ENCODE peak calls at places on chromosomes 3 and 15, in nine cellular contexts. G, P, I, C, X, E, K, Q and M are unnamed samples.

GRCh38 chr15:29058903-29059539 is 173.2 kb downstream of the APBA2 start:
- DNase-seq in G (no peak), P (peak), I (no peak), C (no peak), X (no peak), E (no peak), K (no peak), Q (no peak), M (no peak)

GRCh38 chr15:78210349-78210717 is 24.0 kb downstream of the ACSBG1 start:
- DNase-seq in G (no peak), P (no peak), I (peak), C (no peak), X (no peak), E (no peak), K (no peak), Q (no peak), M (no peak)

GRCh38 chr3:154188846-154189245 is 67.7 kb downstream of the ARHGEF26 start:
- DNase-seq in G (no peak), P (no peak), I (no peak), C (no peak), X (no peak), E (no peak), K (no peak), Q (no peak), M (no peak)

GRCh38 chr3:102141096-102141912 is 292.0 kb downstream of the NFKBIZ start:
- DNase-seq in G (no peak), P (no peak), I (no peak), C (no peak), X (no peak), E (no peak), K (no peak), Q (no peak), M (no peak)

GRCh38 chr3:68271145-68271544 is 616.7 kb upstream of the SUCLG2 start:
- DNase-seq in G (no peak), P (no peak), I (no peak), C (no peak), X (no peak), E (no peak), K (no peak), Q (no peak), M (no peak)

GRCh38 chr15:91941871-91942270 is 88.4 kb downstream of the SLCO3A1 start:
- DNase-seq in G (no peak), P (no peak), I (no peak), C (no peak), X (no peak), E (no peak), K (no peak), Q (peak), M (no peak)

GRCh38 chr3:81218023-81218422 is 543.4 kb downstream of the GBE1 start:
- DNase-seq in G (no peak), P (no peak), I (no peak), C (no peak), X (no peak), E (no peak), K (no peak), Q (no peak), M (no peak)

GRCh38 chr15:89335289-89336041 is 841 bp upstream of the POLG start:
- DNase-seq in G (peak), P (no peak), I (peak), C (no peak), X (no peak), E (no peak), K (no peak), Q (peak), M (no peak)

GRCh38 chr3:110933786-110934415 is 137.7 kb upstream of the NECTIN3 start:
- DNase-seq in G (no peak), P (no peak), I (no peak), C (no peak), X (no peak), E (no peak), K (no peak), Q (no peak), M (no peak)

GRCh38 chr3:38257583-38257982 is 8.0 kb upstream of the SLC22A13 start:
- DNase-seq in G (no peak), P (peak), I (no peak), C (no peak), X (no peak), E (no peak), K (no peak), Q (no peak), M (no peak)

GRCh38 chr3:155778441-155778840 is 27.6 kb downstream of the C3orf33 start:
- DNase-seq in G (no peak), P (no peak), I (no peak), C (no peak), X (no peak), E (no peak), K (no peak), Q (no peak), M (no peak)

GRCh38 chr3:54837964-54838363 is 89.9 kb downstream of the LRTM1 start:
- DNase-seq in G (no peak), P (no peak), I (no peak), C (no peak), X (no peak), E (no peak), K (no peak), Q (no peak), M (no peak)

GRCh38 chr3:39315420-39315819 is 14.1 kb upstream of the CCR8 start:
- DNase-seq in G (no peak), P (peak), I (no peak), C (no peak), X (no peak), E (no peak), K (no peak), Q (no peak), M (no peak)

GRCh38 chr15:29924750-29925149 is 102.5 kb upstream of the TJP1 start:
- DNase-seq in G (no peak), P (no peak), I (peak), C (no peak), X (peak), E (peak), K (peak), Q (no peak), M (no peak)

GRCh38 chr3:98188553-98188952 is 22.1 kb downstream of the OR5H15 start:
- DNase-seq in G (no peak), P (peak), I (no peak), C (no peak), X (no peak), E (no peak), K (no peak), Q (peak), M (no peak)

GRCh38 chr3:39261726-39262125 is 18.1 kb downstream of the CX3CR1 start:
- DNase-seq in G (no peak), P (no peak), I (no peak), C (no peak), X (no peak), E (no peak), K (no peak), Q (no peak), M (no peak)

GRCh38 chr3:44058022-44058867 is 183.4 kb upstream of the TOPAZ1 start:
- DNase-seq in G (no peak), P (peak), I (no peak), C (peak), X (no peak), E (no peak), K (peak), Q (no peak), M (no peak)

GRCh38 chr15:69612112-69612511 is 159.5 kb downstream of the RPLP1 start:
- DNase-seq in G (no peak), P (no peak), I (no peak), C (no peak), X (no peak), E (peak), K (no peak), Q (no peak), M (no peak)

GRCh38 chr3:45124379-45124778 is 21.8 kb downstream of the CDCP1 start:
- DNase-seq in G (no peak), P (no peak), I (no peak), C (no peak), X (no peak), E (no peak), K (peak), Q (no peak), M (no peak)

GRCh38 chr3:157151151-157151550 is 8.8 kb downstream of the CCNL1 start:
- DNase-seq in G (no peak), P (no peak), I (no peak), C (no peak), X (no peak), E (no peak), K (no peak), Q (no peak), M (no peak)

GRCh38 chr3:193716155-193716554 is 123.1 kb downstream of the OPA1 start:
- DNase-seq in G (no peak), P (no peak), I (no peak), C (no peak), X (no peak), E (no peak), K (no peak), Q (no peak), M (no peak)

GRCh38 chr3:98513136-98513535 is 9.6 kb downstream of the CLDND1 start:
- DNase-seq in G (no peak), P (no peak), I (no peak), C (no peak), X (no peak), E (no peak), K (no peak), Q (no peak), M (no peak)

GRCh38 chr15:78640840-78641733 is at the start of gene CHRNB4:
- DNase-seq in G (no peak), P (no peak), I (peak), C (no peak), X (no peak), E (no peak), K (no peak), Q (no peak), M (no peak)

GRCh38 chr15:96332854-96333193 is 2.3 kb downstream of the NR2F2 start:
- DNase-seq in G (no peak), P (no peak), I (no peak), C (no peak), X (no peak), E (no peak), K (no peak), Q (no peak), M (no peak)

GRCh38 chr15:99932676-99933402 is 199.6 kb upstream of the LYSMD4 start:
- DNase-seq in G (no peak), P (no peak), I (no peak), C (no peak), X (no peak), E (no peak), K (no peak), Q (no peak), M (no peak)

GRCh38 chr15:94004697-94005096 is 226.7 kb upstream of the MCTP2 start:
- DNase-seq in G (no peak), P (no peak), I (no peak), C (no peak), X (no peak), E (peak), K (no peak), Q (no peak), M (no peak)

GRCh38 chr15:67120839-67121540 is 55.6 kb downstream of the SMAD3 start:
- DNase-seq in G (peak), P (peak), I (no peak), C (peak), X (no peak), E (peak), K (peak), Q (peak), M (peak)

GRCh38 chr3:9809615-9810356 is at the start of gene TTLL3:
- DNase-seq in G (peak), P (peak), I (peak), C (peak), X (no peak), E (peak), K (peak), Q (peak), M (peak)

GRCh38 chr15:69482686-69483256 is 30.2 kb downstream of the RPLP1 start:
- DNase-seq in G (no peak), P (no peak), I (no peak), C (no peak), X (peak), E (no peak), K (no peak), Q (no peak), M (no peak)

GRCh38 chr3:126954141-126954845 is 28.6 kb upstream of the PLXNA1 start:
- DNase-seq in G (no peak), P (no peak), I (no peak), C (no peak), X (no peak), E (no peak), K (peak), Q (no peak), M (no peak)

GRCh38 chr3:127961124-127961523 is 46.1 kb downstream of the KBTBD12 start:
- DNase-seq in G (no peak), P (no peak), I (no peak), C (no peak), X (no peak), E (no peak), K (no peak), Q (no peak), M (no peak)